ENCODE peak calls at places on chromosomes 3 and 15, in four cellular contexts. One of them, this sample, is unnamed.

GRCh38 chr3:194369522-194370279 is at the start of gene LRRC15:
- DNase-seq in colonic mucosa: peak; percentile 23
- DNase-seq in tibial artery: no peak
- DNase-seq in NCI-H460: no peak
- DNase-seq in this sample: no peak

GRCh38 chr3:126512026-126512425 is 5.5 kb downstream of the UROC1 start:
- DNase-seq in colonic mucosa: no peak
- DNase-seq in tibial artery: no peak
- DNase-seq in NCI-H460: no peak
- DNase-seq in this sample: no peak

GRCh38 chr3:168417016-168417415 is 321.3 kb upstream of the GOLIM4 start:
- DNase-seq in colonic mucosa: no peak
- DNase-seq in tibial artery: no peak
- DNase-seq in NCI-H460: no peak
- DNase-seq in this sample: no peak

GRCh38 chr3:161393803-161394202 is 22.5 kb upstream of the SPTSSB start:
- DNase-seq in colonic mucosa: no peak
- DNase-seq in tibial artery: no peak
- DNase-seq in NCI-H460: no peak
- DNase-seq in this sample: no peak

GRCh38 chr3:48120223-48120622 is 68.0 kb downstream of the CDC25A start:
- DNase-seq in colonic mucosa: no peak
- DNase-seq in tibial artery: no peak
- DNase-seq in NCI-H460: no peak
- DNase-seq in this sample: peak; percentile 5

GRCh38 chr15:67080118-67080899 is 14.9 kb downstream of the SMAD3 start:
- DNase-seq in colonic mucosa: no peak
- DNase-seq in tibial artery: peak; percentile 76
- DNase-seq in NCI-H460: no peak
- DNase-seq in this sample: no peak

GRCh38 chr3:140859592-140860336 is 81.9 kb upstream of the SLC25A36 start:
- DNase-seq in colonic mucosa: no peak
- DNase-seq in tibial artery: no peak
- DNase-seq in NCI-H460: no peak
- DNase-seq in this sample: no peak

GRCh38 chr3:155323063-155323666 is 29.7 kb upstream of the STRIT1 start:
- DNase-seq in colonic mucosa: peak; percentile 29
- DNase-seq in tibial artery: no peak
- DNase-seq in NCI-H460: peak; percentile 59
- DNase-seq in this sample: peak; percentile 50

GRCh38 chr3:94360982-94361381 is 298.1 kb downstream of the NSUN3 start:
- DNase-seq in colonic mucosa: peak; percentile 49
- DNase-seq in tibial artery: peak; percentile 70
- DNase-seq in NCI-H460: no peak
- DNase-seq in this sample: no peak